ENCODE peak calls at places on chromosomes 7 and 10, in ten cellular contexts. L is natural killer cell, Y is esophagus squamous epithelium, S is HT-29, O is NCI-H1105, C is lower leg skin, F is anterior cingulate cortex, Q is astrocyte of the spinal cord, G is nephron progenitor cell, J is NCI-H1694 treated with DMSO at 0.1 percent for 48 hours. W is an unnamed sample.

GRCh38 chr7:128713794-128714193 is 25.4 kb upstream of the CALU start:
- DNase-seq in Y (no peak), J (no peak), G (no peak), C (peak), L (no peak), F (no peak), S (no peak), O (no peak), Q (no peak), W (no peak)

GRCh38 chr10:76352300-76352699 is 920.9 kb downstream of the LRMDA start:
- DNase-seq in Q (peak), J (no peak), S (peak), F (no peak), Y (no peak), C (no peak), L (no peak), G (no peak), O (no peak), W (no peak)

GRCh38 chr10:110074986-110075664 is 67.3 kb downstream of the ADD3 start:
- DNase-seq in Y (no peak), O (no peak), G (no peak), F (no peak), J (no peak), L (no peak), Q (peak), S (no peak), C (no peak), W (no peak)

GRCh38 chr10:63261496-63261895 is 128.4 kb downstream of the NRBF2 start:
- DNase-seq in C (no peak), Q (no peak), J (no peak), Y (no peak), F (no peak), O (no peak), L (no peak), S (no peak), G (no peak), W (no peak)

GRCh38 chr10:24440817-24441790 is 232.2 kb downstream of the KIAA1217 start:
- DNase-seq in J (no peak), L (no peak), C (no peak), Q (peak), G (no peak), F (no peak), Y (no peak), S (no peak), O (no peak), W (no peak)

GRCh38 chr10:31322647-31323046 is 3.6 kb downstream of the ZEB1 start:
- DNase-seq in Q (no peak), J (peak), O (peak), G (no peak), C (no peak), L (no peak), Y (no peak), S (no peak), F (no peak), W (no peak)

GRCh38 chr7:101112233-101112632 is 14.7 kb upstream of the SERPINE1 start:
- DNase-seq in Q (peak), S (no peak), F (no peak), G (no peak), Y (no peak), J (no peak), O (no peak), C (no peak), L (no peak), W (no peak)

GRCh38 chr10:53314856-53315255 is 542.3 kb upstream of the MBL2 start:
- DNase-seq in C (no peak), J (no peak), O (no peak), F (no peak), L (no peak), Q (peak), Y (no peak), S (peak), G (no peak), W (no peak)

GRCh38 chr10:67087140-67087436 is 161.3 kb downstream of the LRRTM3 start:
- DNase-seq in S (no peak), L (no peak), J (no peak), Q (no peak), F (no peak), Y (no peak), C (no peak), G (no peak), O (no peak), W (no peak)